ENCODE peak calls at places on chromosome 6, in six cellular contexts. L, Q, D, O, R and H are unnamed samples.

GRCh38 chr6:128376952-128377503 is 143.4 kb downstream of the PTPRK start:
- DNase-seq in R (no peak), O (no peak), L (no peak), Q (no peak), D (no peak), H (no peak)

GRCh38 chr6:154448448-154449096 is 61.9 kb downstream of the CNKSR3 start:
- DNase-seq in D (no peak), L (no peak), R (no peak), Q (no peak), O (no peak), H (peak; percentile 71)

GRCh38 chr6:34745277-34746103 is 11.8 kb upstream of the SNRPC start:
- DNase-seq in R (peak; percentile 66), O (no peak), Q (no peak), L (no peak), D (no peak), H (peak; percentile 8)

GRCh38 chr6:130099119-130099518 is 80.7 kb downstream of the L3MBTL3 start:
- DNase-seq in Q (no peak), D (no peak), O (no peak), R (no peak), L (no peak), H (no peak)

GRCh38 chr6:86820750-86821149 is 116.6 kb upstream of the HTR1E start:
- DNase-seq in L (no peak), Q (no peak), O (no peak), D (no peak), R (no peak), H (no peak)

GRCh38 chr6:90610291-90610670 is 23.4 kb upstream of the MAP3K7 start:
- DNase-seq in L (peak; percentile 23), R (no peak), Q (no peak), O (no peak), D (no peak), H (no peak)

GRCh38 chr6:37524025-37524647 is 24.4 kb upstream of the CCDC167 start:
- DNase-seq in D (no peak), R (no peak), L (no peak), O (no peak), Q (no peak), H (peak; percentile 83)

GRCh38 chr6:20437639-20438038 is 36.0 kb downstream of the E2F3 start:
- DNase-seq in R (no peak), L (no peak), D (no peak), Q (no peak), O (no peak), H (no peak)

GRCh38 chr6:47567586-47567985 is 90.0 kb downstream of the CD2AP start:
- DNase-seq in R (no peak), O (no peak), D (no peak), L (no peak), Q (no peak), H (no peak)

GRCh38 chr6:156175971-156176421 is 601.2 kb upstream of the ARID1B start:
- DNase-seq in R (no peak), Q (peak; percentile 39), O (no peak), L (peak; percentile 59), D (no peak), H (no peak)

GRCh38 chr6:144613859-144614258 is 328.7 kb downstream of the UTRN start:
- DNase-seq in L (no peak), D (no peak), Q (no peak), R (no peak), O (no peak), H (no peak)

GRCh38 chr6:169935348-169935718 is 183.9 kb downstream of the ERMARD start:
- DNase-seq in D (no peak), O (no peak), Q (no peak), L (no peak), R (peak; percentile 24), H (no peak)

GRCh38 chr6:4776967-4777925 is 1.0 kb downstream of the CDYL start:
- DNase-seq in R (no peak), L (no peak), O (no peak), Q (no peak), D (peak; percentile 7), H (peak; percentile 39)

GRCh38 chr6:35905141-35905785 is 15.6 kb downstream of the SRPK1 start:
- DNase-seq in R (no peak), O (no peak), Q (no peak), D (no peak), L (no peak), H (no peak)

GRCh38 chr6:35214869-35215664 is 1.3 kb downstream of the SCUBE3 start:
- DNase-seq in R (no peak), Q (no peak), D (no peak), L (no peak), O (no peak), H (peak; percentile 78)

GRCh38 chr6:99458319-99458718 is 33.2 kb upstream of the PNISR start:
- DNase-seq in Q (no peak), R (no peak), L (no peak), D (no peak), O (no peak), H (no peak)

GRCh38 chr6:101728388-101728787 is 334.9 kb downstream of the GRIK2 start:
- DNase-seq in D (no peak), R (no peak), O (no peak), Q (no peak), L (no peak), H (no peak)

GRCh38 chr6:159982726-159983506 is 14.0 kb downstream of the IGF2R start:
- DNase-seq in L (no peak), R (no peak), O (no peak), D (no peak), Q (no peak), H (no peak)

GRCh38 chr6:92820531-92820930 is 598.8 kb downstream of the EPHA7 start:
- DNase-seq in L (no peak), R (no peak), O (no peak), D (no peak), Q (no peak), H (no peak)

GRCh38 chr6:2111162-2111677 is 134.2 kb downstream of the GMDS start:
- DNase-seq in D (no peak), L (no peak), R (peak; percentile 12), O (no peak), Q (no peak), H (peak; percentile 70)

GRCh38 chr6:4180653-4181255 is 45.4 kb upstream of the ECI2 start:
- DNase-seq in R (no peak), O (no peak), Q (no peak), D (no peak), L (peak; percentile 18), H (no peak)

GRCh38 chr6:136812174-136812573 is 10.2 kb upstream of the PEX7 start:
- DNase-seq in D (no peak), Q (no peak), R (no peak), O (no peak), L (no peak), H (no peak)

GRCh38 chr6:155994071-155994470 is 538.4 kb upstream of the NOX3 start:
- DNase-seq in D (no peak), L (no peak), R (no peak), Q (no peak), O (no peak), H (no peak)

GRCh38 chr6:169752074-169752623 is 727 bp downstream of the ERMARD start:
- DNase-seq in R (no peak), Q (no peak), D (no peak), O (no peak), L (peak; percentile 4), H (no peak)